ENCODE peak calls at places on chromosomes 6 and 20, in six cellular contexts. V is aorta, F is fibroblast of the aortic adventitia, Y is WERI-Rb-1, R is tibial artery, T is SJSA1. L is an unnamed sample.

GRCh38 chr6:33276864-33277662 is at the start of gene B3GALT4:
- DNase-seq in V (peak; percentile 84), R (peak; percentile 85), Y (peak; percentile 99), T (no peak), F (peak; percentile 54), L (peak; percentile 43)

GRCh38 chr6:93675856-93676255 is 256.5 kb upstream of the EPHA7 start:
- DNase-seq in Y (no peak), R (no peak), F (no peak), T (no peak), V (no peak), L (no peak)

GRCh38 chr6:6559994-6560393 is 28.5 kb upstream of the LY86 start:
- DNase-seq in T (no peak), Y (no peak), F (no peak), R (no peak), V (no peak), L (no peak)

GRCh38 chr20:60206259-60206658 is 248.0 kb downstream of the CDH26 start:
- DNase-seq in F (peak; percentile 36), R (no peak), T (no peak), Y (peak; percentile 61), V (no peak), L (peak; percentile 47)

GRCh38 chr6:155314773-155315515 is 660 bp upstream of the TFB1M start:
- DNase-seq in F (peak; percentile 90), Y (peak; percentile 56), V (peak; percentile 73), R (peak; percentile 78), T (peak; percentile 54), L (peak; percentile 75)

GRCh38 chr20:35087355-35087754 is 5.3 kb downstream of the TRPC4AP start:
- DNase-seq in F (no peak), R (no peak), Y (no peak), T (no peak), V (no peak), L (no peak)

GRCh38 chr6:15894973-15895858 is 232.4 kb upstream of the DTNBP1 start:
- DNase-seq in V (no peak), Y (no peak), F (no peak), T (no peak), R (no peak), L (no peak)

GRCh38 chr6:109740787-109741186 is 49.7 kb downstream of the FIG4 start:
- DNase-seq in V (no peak), Y (peak; percentile 11), F (no peak), R (no peak), T (no peak), L (no peak)

GRCh38 chr6:85945454-85946185 is 302.9 kb upstream of the SYNCRIP start:
- DNase-seq in V (no peak), T (no peak), R (no peak), Y (no peak), F (no peak), L (no peak)

GRCh38 chr6:34138191-34138590 is 7.7 kb downstream of the GRM4 start:
- DNase-seq in V (no peak), F (no peak), R (no peak), Y (no peak), T (no peak), L (no peak)

GRCh38 chr6:392441-393390 is 1.2 kb downstream of the IRF4 start:
- DNase-seq in F (no peak), V (no peak), T (peak; percentile 42), Y (peak; percentile 44), R (no peak), L (no peak)

GRCh38 chr6:157393667-157394329 is 12.8 kb downstream of the ZDHHC14 start:
- DNase-seq in V (no peak), Y (no peak), F (no peak), T (no peak), R (no peak), L (no peak)

GRCh38 chr20:32247957-32248497 is 29.4 kb upstream of the KIF3B start:
- DNase-seq in T (no peak), R (no peak), V (no peak), F (no peak), Y (no peak), L (no peak)

GRCh38 chr6:41343641-41344187 is 8.3 kb downstream of the NCR2 start:
- DNase-seq in Y (no peak), R (no peak), F (no peak), V (no peak), T (peak; percentile 31), L (no peak)

GRCh38 chr20:63103402-63104311 is 96.9 kb upstream of the BHLHE23 start:
- DNase-seq in F (peak; percentile 0), T (no peak), V (no peak), Y (no peak), R (no peak), L (peak; percentile 34)

GRCh38 chr20:52972965-52973819 is 1.0 kb downstream of the TSHZ2 start:
- DNase-seq in F (no peak), T (no peak), V (peak; percentile 45), Y (no peak), R (no peak), L (no peak)

GRCh38 chr6:4879724-4880372 is 103.6 kb downstream of the CDYL start:
- DNase-seq in T (no peak), Y (no peak), V (no peak), F (no peak), R (no peak), L (peak; percentile 92)

GRCh38 chr6:2969549-2969948 is 1.8 kb downstream of the SERPINB6 start:
- DNase-seq in F (no peak), R (no peak), T (no peak), Y (no peak), V (no peak), L (no peak)
- H3K4me3 ChIP-seq in F (no peak overlapping the region), R (peak overlapping the region; percentile 88), T (no peak overlapping the region), Y (no peak overlapping the region), V (no peak overlapping the region), L (no peak overlapping the region)

DNA sequence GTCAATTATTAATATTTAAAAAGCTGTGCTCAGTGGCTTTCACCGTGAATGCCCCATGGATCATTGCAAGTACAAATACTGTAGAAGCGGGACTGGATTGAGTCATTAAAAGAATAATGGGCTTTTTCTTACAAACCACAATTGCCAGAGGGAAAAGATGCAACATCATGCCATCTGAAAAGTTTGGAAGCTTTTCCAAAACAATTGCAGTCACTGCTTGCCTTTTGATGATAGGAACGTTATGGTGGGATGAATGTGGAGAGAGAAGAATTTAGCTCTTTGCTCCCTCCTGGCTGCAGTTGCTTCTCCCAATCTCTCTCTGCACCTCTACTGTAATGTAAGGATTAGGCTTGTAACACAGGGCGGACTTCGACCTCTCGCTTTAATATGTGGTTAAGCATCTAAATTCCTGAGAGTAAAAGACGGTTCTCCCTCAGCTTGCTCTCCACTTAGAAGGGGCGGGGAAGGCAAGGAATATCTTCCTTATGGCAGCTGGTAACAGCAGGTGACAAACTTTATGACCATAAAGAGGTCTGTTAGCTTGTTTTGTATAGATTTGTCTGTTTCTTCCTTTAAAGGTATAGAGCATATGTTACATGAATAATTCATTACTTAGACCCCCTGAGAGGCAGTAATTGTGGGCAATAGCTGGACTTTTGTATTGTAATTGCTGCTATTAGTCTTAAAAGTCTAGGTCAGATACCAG is 376.1 kb downstream of the UTRN start:
- DNase-seq in R (no peak), V (no peak), T (no peak), Y (no peak), F (peak; percentile 32), L (peak; percentile 80)
- H3K4me3 ChIP-seq in R (no peak overlapping the region), V (no peak overlapping the region), T (no peak overlapping the region), Y (no peak overlapping the region), F (no peak overlapping the region), L (peak overlapping the region; percentile 50)

GRCh38 chr6:29557320-29557719 is 2.2 kb downstream of the UBD start:
- DNase-seq in V (no peak), T (no peak), R (no peak), Y (no peak), F (no peak), L (no peak)

GRCh38 chr6:29558439-29559079 is 973 bp downstream of the UBD start:
- DNase-seq in Y (no peak), R (no peak), F (no peak), T (no peak), V (no peak), L (no peak)

GRCh38 chr6:29554764-29555163 is 4.8 kb downstream of the UBD start:
- DNase-seq in V (no peak), R (no peak), T (no peak), Y (no peak), F (no peak), L (no peak)

GRCh38 chr6:29552512-29553051 is 7.0 kb downstream of the UBD start:
- DNase-seq in T (no peak), R (no peak), V (no peak), Y (no peak), F (peak; percentile 72), L (peak; percentile 20)

GRCh38 chr6:29553268-29554057 is 6.1 kb downstream of the UBD start:
- DNase-seq in T (no peak), Y (no peak), F (peak; percentile 46), R (no peak), V (peak; percentile 63), L (no peak)
- H3K4me3 ChIP-seq in T (no peak overlapping the region), Y (no peak overlapping the region), F (peak overlapping the region; percentile 25), R (peak overlapping the region; percentile 47), V (no peak overlapping the region), L (no peak overlapping the region)

DNA sequence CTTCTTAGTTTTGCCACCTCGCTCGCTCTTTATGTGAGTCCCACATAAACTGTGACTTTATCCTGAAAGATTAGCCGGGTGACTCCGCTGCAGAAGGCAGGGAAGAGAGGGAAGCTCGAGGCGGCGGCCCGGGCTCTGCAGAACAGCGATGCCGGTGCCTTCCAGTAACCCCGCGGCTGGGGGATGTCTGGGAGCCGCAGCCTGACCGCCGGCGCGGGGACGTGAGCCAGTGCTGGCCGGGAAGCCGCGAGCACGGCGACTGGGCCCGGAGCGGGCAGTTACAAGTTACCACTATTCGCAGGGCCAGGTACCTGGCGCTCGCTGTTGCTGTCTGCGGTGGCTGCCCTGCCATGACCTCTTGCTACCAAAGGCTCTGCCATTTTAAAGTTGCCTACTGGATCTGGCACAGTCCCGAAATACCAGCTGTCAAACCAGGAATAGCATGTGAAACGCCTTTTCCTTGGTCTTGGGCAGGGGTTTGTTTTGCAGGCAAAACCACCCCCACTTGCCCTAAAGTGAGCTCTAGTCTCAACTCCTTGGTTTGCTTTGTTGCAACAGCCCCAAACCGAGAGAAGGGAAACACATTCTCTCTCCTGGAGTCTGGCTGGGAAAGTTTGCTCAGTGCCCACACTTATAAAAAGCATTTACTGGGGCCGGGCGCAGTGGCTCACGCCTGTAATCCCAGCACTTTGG is 124.0 kb upstream of the SLC2A12 start:
- DNase-seq in F (peak; percentile 66), R (peak; percentile 83), T (no peak), V (peak; percentile 78), Y (peak; percentile 41), L (no peak)
- H3K4me3 ChIP-seq in F (peak overlapping the region; percentile 73), R (peak overlapping the region; percentile 80), T (peak overlapping the region; percentile 84), V (peak overlapping the region; percentile 62), Y (peak overlapping the region; percentile 86), L (peak overlapping the region; percentile 61)

DNA sequence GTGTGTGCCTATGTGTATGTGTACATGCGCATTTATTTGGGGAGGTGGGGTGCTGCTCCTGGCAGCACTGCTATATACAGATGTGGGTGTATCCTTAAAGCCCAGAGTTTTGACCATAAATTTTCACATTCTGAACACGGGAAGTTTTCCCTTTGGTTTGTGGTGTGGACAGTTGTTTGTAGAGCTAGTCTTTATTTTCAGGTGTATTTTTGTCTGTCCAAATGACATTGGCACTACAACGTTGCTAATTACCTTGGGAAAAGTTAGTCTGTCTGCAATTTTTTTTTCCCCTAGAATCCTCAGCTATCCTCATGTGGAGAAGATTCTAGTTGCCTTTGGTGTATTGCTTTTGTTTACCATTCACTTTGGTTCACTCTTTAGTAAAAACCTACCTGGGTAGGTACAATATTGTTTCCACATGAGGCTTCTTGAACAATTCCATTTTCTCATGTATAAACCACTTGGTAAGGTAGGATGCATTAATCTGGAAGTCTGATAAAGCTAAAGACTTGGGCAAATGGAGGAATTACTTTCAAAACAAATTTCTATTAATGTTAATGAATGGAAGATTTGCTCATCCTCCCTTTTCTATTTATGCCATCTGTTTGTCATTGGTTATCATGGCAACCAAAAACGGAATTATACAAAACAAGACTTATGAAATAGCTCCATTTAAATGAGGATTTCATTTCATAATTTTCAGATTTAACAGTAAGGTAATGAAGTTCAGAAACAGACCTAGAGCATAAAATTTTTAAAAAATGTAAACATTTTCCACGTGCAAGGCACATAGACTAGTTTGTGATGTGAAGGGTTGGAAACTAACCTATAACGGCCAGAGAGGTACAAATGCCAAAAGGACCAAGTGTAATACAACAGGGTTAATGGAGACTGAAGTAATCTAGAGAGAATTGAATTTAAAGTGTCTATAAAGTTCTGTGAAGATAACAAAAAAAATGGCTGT is 3.9 kb downstream of the CCN2 start:
- DNase-seq in R (no peak), T (no peak), V (no peak), Y (no peak), F (peak; percentile 84), L (no peak)
- H3K4me3 ChIP-seq in R (peak overlapping the region; percentile 89), T (peak overlapping the region; percentile 82), V (peak overlapping the region; percentile 39), Y (no peak overlapping the region), F (peak overlapping the region; percentile 45), L (no peak overlapping the region)

L was measured in SJCRH30.